ENCODE peak calls at places on chromosomes 1 and 21, in five cellular contexts. U is BE2C, M is psoas muscle, T is OCI-LY7, Z is K562. D is an unnamed sample.
A peak's percentile ranks its signal among the peaks of the same experiment; 100 is the strongest.

GRCh38 chr1:221458430-221459156 is 283.3 kb downstream of the DUSP10 start:
- DNase-seq in U (no peak), M (no peak), T (no peak), Z (no peak), D (no peak)

GRCh38 chr1:156089704-156090103 is 7.4 kb upstream of the MEX3A start:
- DNase-seq in U (peak; percentile 63), M (no peak), T (peak; percentile 77), Z (no peak), D (no peak)

GRCh38 chr1:26156285-26157038 is 2.4 kb upstream of the FAM110D start:
- DNase-seq in U (peak; percentile 51), M (peak; percentile 34), T (no peak), Z (peak; percentile 36), D (no peak)

GRCh38 chr1:107057197-107058133 is 991 bp downstream of the PRMT6 start:
- DNase-seq in U (peak; percentile 90), M (peak; percentile 62), T (peak; percentile 78), Z (peak; percentile 61), D (peak; percentile 74)

GRCh38 chr1:214280386-214281029 is 451 bp upstream of the SMYD2 start:
- DNase-seq in U (no peak), M (peak; percentile 24), T (peak; percentile 44), Z (no peak), D (peak; percentile 75)

GRCh38 chr1:235624751-235625192 is 24.8 kb downstream of the GNG4 start:
- DNase-seq in U (no peak), M (no peak), T (no peak), Z (no peak), D (no peak)

GRCh38 chr1:46969014-46969619 is 27.8 kb upstream of the CYP4A11 start:
- DNase-seq in U (no peak), M (no peak), T (no peak), Z (peak; percentile 11), D (no peak)

GRCh38 chr1:89298461-89298860 is 25.8 kb upstream of the GBP5 start:
- DNase-seq in U (no peak), M (no peak), T (no peak), Z (no peak), D (no peak)

GRCh38 chr21:40466893-40467483 is 380.0 kb downstream of the DSCAM start:
- DNase-seq in U (no peak), M (no peak), T (peak; percentile 4), Z (no peak), D (no peak)

GRCh38 chr1:70909262-70909817 is 138.3 kb downstream of the PTGER3 start:
- DNase-seq in U (no peak), M (no peak), T (no peak), Z (no peak), D (no peak)

GRCh38 chr1:40625476-40626382 is 39.8 kb downstream of the RIMS3 start:
- DNase-seq in U (no peak), M (no peak), T (no peak), Z (no peak), D (no peak)

GRCh38 chr1:157734328-157734727 is 33.8 kb upstream of the FCRL3 start:
- DNase-seq in U (no peak), M (no peak), T (peak; percentile 59), Z (no peak), D (no peak)

GRCh38 chr1:243264718-243265117 is 8.9 kb downstream of the SDCCAG8 start:
- DNase-seq in U (no peak), M (no peak), T (no peak), Z (no peak), D (no peak)

GRCh38 chr21:15687208-15687607 is 42.6 kb upstream of the USP25 start:
- DNase-seq in U (no peak), M (no peak), T (no peak), Z (no peak), D (no peak)

GRCh38 chr1:171998711-171999110 is 157.4 kb downstream of the DNM3 start:
- DNase-seq in U (no peak), M (no peak), T (no peak), Z (no peak), D (no peak)

DNA sequence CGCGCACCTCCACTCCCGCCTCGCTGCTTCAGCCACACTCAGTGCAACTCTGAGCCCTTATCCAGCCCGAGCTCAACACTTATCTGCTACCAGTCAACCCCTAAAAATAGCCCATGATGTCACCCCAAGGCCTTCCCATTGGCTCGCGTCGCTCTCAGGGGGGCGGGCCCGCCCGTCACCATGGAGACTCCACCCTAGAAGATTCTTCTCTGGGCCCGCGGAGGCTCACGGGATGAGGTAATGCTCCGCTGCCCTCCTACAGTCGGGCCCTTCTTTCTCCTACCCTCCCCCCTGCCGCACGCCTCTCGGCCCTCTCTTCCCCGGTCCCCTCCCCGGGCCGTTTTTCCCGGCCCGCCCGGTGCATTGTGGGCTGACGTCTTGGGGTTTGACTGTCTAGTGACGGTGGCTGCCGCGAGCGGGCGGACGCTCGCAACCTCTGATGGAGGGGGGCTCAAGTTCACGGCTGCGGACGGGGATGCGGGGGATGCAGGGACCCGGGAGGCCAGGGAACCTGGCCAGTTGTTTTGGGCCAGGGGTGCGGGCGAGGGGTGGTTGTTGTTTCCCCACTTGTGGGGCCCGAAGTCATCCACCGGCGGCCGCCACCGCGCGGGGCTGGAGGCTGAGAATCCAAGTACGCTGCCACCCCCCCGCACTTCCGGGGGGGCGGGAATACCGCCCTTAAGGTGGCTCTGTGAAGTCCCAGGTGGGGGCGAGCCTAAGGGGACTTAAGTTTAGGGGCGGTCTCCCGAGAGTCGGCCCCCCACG is at the start of gene JUN:
- DNase-seq in U (peak; percentile 96), M (peak; percentile 100), T (peak; percentile 99), Z (peak; percentile 97), D (peak; percentile 99)
- TF ChIP-seq CTCF in U (no peak), M (no peak), T (peak; percentile 5), Z (no peak), D (peak; percentile 44)

GRCh38 chr21:14306143-14306907 is 76.6 kb downstream of the HSPA13 start:
- DNase-seq in U (no peak), M (no peak), T (peak; percentile 7), Z (no peak), D (no peak)
- TF ChIP-seq CTCF in U (no peak), M (peak; percentile 16), T (peak; percentile 66), Z (no peak), D (no peak)

GRCh38 chr1:110151175-110151715 is 951 bp downstream of the SLC6A17 start:
- DNase-seq in U (no peak), M (no peak), T (no peak), Z (no peak), D (no peak)

GRCh38 chr1:110152133-110152785 is 2.0 kb downstream of the SLC6A17 start:
- DNase-seq in U (no peak), M (no peak), T (no peak), Z (no peak), D (no peak)

GRCh38 chr1:110153407-110153950 is 3.2 kb downstream of the SLC6A17 start:
- DNase-seq in U (no peak), M (no peak), T (no peak), Z (no peak), D (no peak)

GRCh38 chr1:110150330-110151174 is at the start of gene SLC6A17:
- DNase-seq in U (peak; percentile 81), M (peak; percentile 29), T (no peak), Z (peak; percentile 27), D (no peak)

GRCh38 chr1:110148961-110149360 is 1.3 kb upstream of the SLC6A17 start:
- DNase-seq in U (no peak), M (no peak), T (peak; percentile 13), Z (no peak), D (no peak)
- TF ChIP-seq CTCF in U (peak; percentile 79), M (no peak), T (peak; percentile 75), Z (peak; percentile 65), D (no peak)

GRCh38 chr1:22786719-22787489 is 76.3 kb downstream of the EPHB2 start:
- DNase-seq in U (no peak), M (no peak), T (no peak), Z (no peak), D (no peak)

GRCh38 chr1:22786101-22786500 is 75.5 kb downstream of the EPHB2 start:
- DNase-seq in U (no peak), M (no peak), T (no peak), Z (no peak), D (no peak)

GRCh38 chr1:22787636-22788035 is 77.0 kb downstream of the EPHB2 start:
- DNase-seq in U (no peak), M (no peak), T (no peak), Z (no peak), D (no peak)

GRCh38 chr1:22784317-22784716 is 73.7 kb downstream of the EPHB2 start:
- DNase-seq in U (no peak), M (no peak), T (no peak), Z (no peak), D (no peak)

GRCh38 chr1:22784737-22785136 is 74.1 kb downstream of the EPHB2 start:
- DNase-seq in U (no peak), M (no peak), T (no peak), Z (no peak), D (no peak)
- TF ChIP-seq CTCF in U (no peak), M (no peak), T (no peak), Z (no peak), D (no peak)

DNA sequence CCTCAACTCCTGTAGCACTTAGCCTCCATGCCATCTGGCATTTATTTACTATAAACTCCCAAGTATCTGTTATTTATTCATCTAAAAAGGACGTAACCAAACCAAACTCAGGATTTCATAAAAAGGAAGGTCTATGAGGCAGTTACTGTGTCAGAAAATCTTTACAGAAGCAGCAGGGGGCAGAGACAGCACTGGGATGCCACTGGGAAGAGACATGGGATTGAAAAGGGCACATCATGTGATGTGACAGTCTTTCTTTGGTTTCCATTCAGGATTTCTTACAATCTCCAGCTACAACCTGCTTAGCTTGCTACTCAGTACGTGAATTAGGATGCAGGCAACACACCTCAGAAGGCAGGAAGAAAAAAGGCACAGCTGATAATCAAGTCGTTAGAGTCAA is 31.2 kb downstream of the SPRTN start:
- DNase-seq in U (no peak), M (no peak), T (no peak), Z (no peak), D (no peak)
- TF ChIP-seq CTCF in U (peak; percentile 37), M (peak; percentile 7), T (no peak), Z (no peak), D (no peak)

DNA sequence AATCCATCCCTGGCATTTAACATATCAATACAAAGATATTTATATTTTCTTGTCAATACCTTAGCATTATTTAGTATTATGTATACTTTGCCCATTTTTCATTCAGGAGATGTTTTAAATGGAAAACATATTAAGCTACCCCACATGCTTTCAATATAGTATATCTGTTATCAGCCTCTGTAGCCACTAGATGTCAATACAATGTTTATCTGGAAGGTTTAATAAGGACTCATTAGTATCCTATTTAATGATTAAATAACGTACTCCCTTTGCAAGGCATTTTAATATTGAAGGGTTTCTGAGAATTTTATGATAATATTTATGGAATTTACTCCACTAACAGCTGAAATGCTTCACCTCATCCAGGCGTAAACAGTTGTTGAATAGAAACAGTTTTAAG is 329.5 kb upstream of the ADGRL2 start:
- DNase-seq in U (no peak), M (no peak), T (no peak), Z (no peak), D (no peak)
- TF ChIP-seq CTCF in U (no peak), M (no peak), T (no peak), Z (no peak), D (no peak)